ENCODE peak calls at places on chromosomes 5 and 9, in eight cellular contexts. One of them, this sample, is unnamed.

GRCh38 chr9:69632768-69633167 is 39.4 kb downstream of the APBA1 start:
- DNase-seq in NB4: no peak
- DNase-seq in mucosa of descending colon: no peak
- DNase-seq in cardiac muscle cell: no peak
- DNase-seq in body of pancreas: no peak
- DNase-seq in GM23338: no peak
- DNase-seq in CD8-positive, alpha-beta T cell: no peak
- DNase-seq in endodermal cell: no peak
- DNase-seq in this sample: no peak

GRCh38 chr9:13209498-13209897 is 70.0 kb downstream of the MPDZ start:
- DNase-seq in endodermal cell: no peak
- DNase-seq in CD8-positive, alpha-beta T cell: no peak
- DNase-seq in NB4: no peak
- DNase-seq in cardiac muscle cell: peak; percentile 21
- DNase-seq in body of pancreas: no peak
- DNase-seq in mucosa of descending colon: no peak
- DNase-seq in GM23338: no peak
- DNase-seq in this sample: no peak

GRCh38 chr9:82495884-82496777 is 507.6 kb downstream of the SPATA31D1 start:
- DNase-seq in cardiac muscle cell: peak; percentile 71
- DNase-seq in NB4: no peak
- DNase-seq in GM23338: no peak
- DNase-seq in mucosa of descending colon: no peak
- DNase-seq in endodermal cell: no peak
- DNase-seq in body of pancreas: no peak
- DNase-seq in CD8-positive, alpha-beta T cell: no peak
- DNase-seq in this sample: peak; percentile 29

GRCh38 chr9:134551657-134552348 is 89.8 kb upstream of the COL5A1 start:
- DNase-seq in GM23338: no peak
- DNase-seq in cardiac muscle cell: peak; percentile 90
- DNase-seq in body of pancreas: peak; percentile 19
- DNase-seq in NB4: peak; percentile 65
- DNase-seq in mucosa of descending colon: peak; percentile 41
- DNase-seq in CD8-positive, alpha-beta T cell: no peak
- DNase-seq in endodermal cell: no peak
- DNase-seq in this sample: peak; percentile 77

GRCh38 chr5:126419102-126419501 is 4.1 kb upstream of the GRAMD2B start:
- DNase-seq in GM23338: no peak
- DNase-seq in endodermal cell: no peak
- DNase-seq in body of pancreas: no peak
- DNase-seq in mucosa of descending colon: no peak
- DNase-seq in cardiac muscle cell: no peak
- DNase-seq in NB4: no peak
- DNase-seq in CD8-positive, alpha-beta T cell: no peak
- DNase-seq in this sample: no peak

GRCh38 chr5:12911156-12911555 is 1006.9 kb upstream of the CTNND2 start:
- DNase-seq in cardiac muscle cell: no peak
- DNase-seq in mucosa of descending colon: no peak
- DNase-seq in NB4: no peak
- DNase-seq in endodermal cell: no peak
- DNase-seq in CD8-positive, alpha-beta T cell: no peak
- DNase-seq in body of pancreas: no peak
- DNase-seq in GM23338: no peak
- DNase-seq in this sample: no peak

GRCh38 chr5:111143910-111144309 is 51.8 kb downstream of the WDR36 start:
- DNase-seq in body of pancreas: peak; percentile 23
- DNase-seq in GM23338: no peak
- DNase-seq in cardiac muscle cell: peak; percentile 99
- DNase-seq in NB4: peak; percentile 71
- DNase-seq in mucosa of descending colon: no peak
- DNase-seq in endodermal cell: no peak
- DNase-seq in CD8-positive, alpha-beta T cell: no peak
- DNase-seq in this sample: peak; percentile 99

GRCh38 chr5:133824661-133825254 is 143.7 kb downstream of the C5orf15 start:
- DNase-seq in NB4: no peak
- DNase-seq in cardiac muscle cell: no peak
- DNase-seq in CD8-positive, alpha-beta T cell: no peak
- DNase-seq in endodermal cell: no peak
- DNase-seq in body of pancreas: no peak
- DNase-seq in mucosa of descending colon: no peak
- DNase-seq in GM23338: no peak
- DNase-seq in this sample: no peak

GRCh38 chr5:178340187-178340586 is 107.6 kb upstream of the PHYKPL start:
- DNase-seq in endodermal cell: no peak
- DNase-seq in body of pancreas: no peak
- DNase-seq in CD8-positive, alpha-beta T cell: no peak
- DNase-seq in mucosa of descending colon: no peak
- DNase-seq in GM23338: no peak
- DNase-seq in NB4: peak; percentile 86
- DNase-seq in cardiac muscle cell: no peak
- DNase-seq in this sample: no peak

GRCh38 chr5:31982661-31983060 is 191.5 kb downstream of the GOLPH3 start:
- DNase-seq in mucosa of descending colon: no peak
- DNase-seq in NB4: no peak
- DNase-seq in GM23338: no peak
- DNase-seq in CD8-positive, alpha-beta T cell: no peak
- DNase-seq in body of pancreas: no peak
- DNase-seq in cardiac muscle cell: no peak
- DNase-seq in endodermal cell: no peak
- DNase-seq in this sample: peak; percentile 18

GRCh38 chr9:127694890-127695735 is 11.7 kb upstream of the CFAP157 start:
- DNase-seq in cardiac muscle cell: no peak
- DNase-seq in GM23338: no peak
- DNase-seq in mucosa of descending colon: no peak
- DNase-seq in body of pancreas: no peak
- DNase-seq in CD8-positive, alpha-beta T cell: no peak
- DNase-seq in NB4: no peak
- DNase-seq in endodermal cell: no peak
- DNase-seq in this sample: peak; percentile 53

GRCh38 chr5:61363715-61364114 is 31.7 kb downstream of the ZSWIM6 start:
- DNase-seq in NB4: no peak
- DNase-seq in body of pancreas: no peak
- DNase-seq in mucosa of descending colon: no peak
- DNase-seq in endodermal cell: no peak
- DNase-seq in GM23338: no peak
- DNase-seq in CD8-positive, alpha-beta T cell: no peak
- DNase-seq in cardiac muscle cell: no peak
- DNase-seq in this sample: no peak

GRCh38 chr9:69379250-69379982 is 54.4 kb downstream of the ENTREP1 start:
- DNase-seq in endodermal cell: no peak
- DNase-seq in mucosa of descending colon: no peak
- DNase-seq in cardiac muscle cell: peak; percentile 57
- DNase-seq in CD8-positive, alpha-beta T cell: no peak
- DNase-seq in NB4: no peak
- DNase-seq in GM23338: no peak
- DNase-seq in body of pancreas: no peak
- DNase-seq in this sample: peak; percentile 74

DNA sequence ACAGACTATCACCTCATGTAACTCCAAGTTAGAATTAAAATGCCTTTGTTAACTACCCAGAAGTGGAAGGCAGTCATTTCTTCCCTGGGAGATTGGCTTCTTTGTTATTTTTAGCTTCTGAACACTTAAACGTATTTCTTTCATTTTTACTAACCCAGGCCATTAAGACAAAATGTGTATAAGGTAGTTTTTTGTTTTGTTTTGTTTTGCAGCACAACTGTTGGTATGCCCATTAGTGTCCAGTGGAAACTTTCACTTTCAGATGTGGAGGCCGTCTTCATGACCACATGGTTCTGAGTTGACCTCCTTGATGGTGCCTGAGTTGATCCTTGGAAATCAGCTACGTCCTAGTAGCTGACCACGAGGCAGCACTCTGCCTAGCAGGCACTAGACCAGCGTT is 264.6 kb upstream of the ZNF608 start:
- DNase-seq in cardiac muscle cell: no peak
- DNase-seq in GM23338: no peak
- DNase-seq in body of pancreas: no peak
- DNase-seq in endodermal cell: no peak
- DNase-seq in CD8-positive, alpha-beta T cell: no peak
- DNase-seq in NB4: no peak
- DNase-seq in mucosa of descending colon: no peak
- DNase-seq in this sample: no peak
- TF ChIP-seq CTCF in cardiac muscle cell: no peak
- TF ChIP-seq CTCF in GM23338: no peak
- TF ChIP-seq CTCF in body of pancreas: no peak
- TF ChIP-seq CTCF in endodermal cell: no peak
- TF ChIP-seq CTCF in CD8-positive, alpha-beta T cell: no peak
- TF ChIP-seq CTCF in NB4: no peak
- TF ChIP-seq CTCF in mucosa of descending colon: no peak
- TF ChIP-seq CTCF in this sample: no peak

GRCh38 chr9:99588299-99588698 is 233.4 kb upstream of the NR4A3 start:
- DNase-seq in NB4: no peak
- DNase-seq in body of pancreas: no peak
- DNase-seq in mucosa of descending colon: no peak
- DNase-seq in GM23338: no peak
- DNase-seq in CD8-positive, alpha-beta T cell: no peak
- DNase-seq in cardiac muscle cell: no peak
- DNase-seq in endodermal cell: no peak
- DNase-seq in this sample: no peak

GRCh38 chr9:99591770-99592169 is 229.9 kb upstream of the NR4A3 start:
- DNase-seq in mucosa of descending colon: no peak
- DNase-seq in GM23338: no peak
- DNase-seq in body of pancreas: no peak
- DNase-seq in endodermal cell: no peak
- DNase-seq in NB4: no peak
- DNase-seq in cardiac muscle cell: no peak
- DNase-seq in CD8-positive, alpha-beta T cell: no peak
- DNase-seq in this sample: no peak

GRCh38 chr9:99592834-99593584 is 228.7 kb upstream of the NR4A3 start:
- DNase-seq in body of pancreas: no peak
- DNase-seq in NB4: peak; percentile 4
- DNase-seq in GM23338: no peak
- DNase-seq in cardiac muscle cell: no peak
- DNase-seq in mucosa of descending colon: no peak
- DNase-seq in CD8-positive, alpha-beta T cell: no peak
- DNase-seq in endodermal cell: no peak
- DNase-seq in this sample: no peak

GRCh38 chr9:99588747-99589146 is 232.9 kb upstream of the NR4A3 start:
- DNase-seq in CD8-positive, alpha-beta T cell: no peak
- DNase-seq in endodermal cell: no peak
- DNase-seq in GM23338: no peak
- DNase-seq in body of pancreas: no peak
- DNase-seq in cardiac muscle cell: no peak
- DNase-seq in NB4: no peak
- DNase-seq in mucosa of descending colon: no peak
- DNase-seq in this sample: no peak

GRCh38 chr9:99590879-99591278 is 230.8 kb upstream of the NR4A3 start:
- DNase-seq in NB4: peak; percentile 70
- DNase-seq in body of pancreas: no peak
- DNase-seq in endodermal cell: no peak
- DNase-seq in mucosa of descending colon: no peak
- DNase-seq in cardiac muscle cell: no peak
- DNase-seq in GM23338: no peak
- DNase-seq in CD8-positive, alpha-beta T cell: no peak
- DNase-seq in this sample: no peak
- H3K4me3 ChIP-seq in NB4: no peak overlapping the region
- H3K4me3 ChIP-seq in body of pancreas: no peak overlapping the region
- H3K4me3 ChIP-seq in endodermal cell: no peak overlapping the region
- H3K4me3 ChIP-seq in mucosa of descending colon: no peak overlapping the region
- H3K4me3 ChIP-seq in cardiac muscle cell: no peak overlapping the region
- H3K4me3 ChIP-seq in GM23338: no peak overlapping the region
- H3K4me3 ChIP-seq in CD8-positive, alpha-beta T cell: no peak overlapping the region
- H3K4me3 ChIP-seq in this sample: no peak overlapping the region

GRCh38 chr5:91307023-91307422 is 76.1 kb downstream of the ARRDC3 start:
- DNase-seq in GM23338: no peak
- DNase-seq in body of pancreas: peak; percentile 19
- DNase-seq in endodermal cell: no peak
- DNase-seq in mucosa of descending colon: no peak
- DNase-seq in NB4: no peak
- DNase-seq in cardiac muscle cell: peak; percentile 91
- DNase-seq in CD8-positive, alpha-beta T cell: no peak
- DNase-seq in this sample: peak; percentile 89

GRCh38 chr5:91306497-91306896 is 76.6 kb downstream of the ARRDC3 start:
- DNase-seq in cardiac muscle cell: peak; percentile 27
- DNase-seq in GM23338: no peak
- DNase-seq in endodermal cell: no peak
- DNase-seq in mucosa of descending colon: no peak
- DNase-seq in body of pancreas: no peak
- DNase-seq in NB4: no peak
- DNase-seq in CD8-positive, alpha-beta T cell: no peak
- DNase-seq in this sample: peak; percentile 43

GRCh38 chr5:91312698-91313097 is 70.4 kb downstream of the ARRDC3 start:
- DNase-seq in endodermal cell: no peak
- DNase-seq in NB4: no peak
- DNase-seq in GM23338: no peak
- DNase-seq in cardiac muscle cell: no peak
- DNase-seq in mucosa of descending colon: no peak
- DNase-seq in body of pancreas: no peak
- DNase-seq in CD8-positive, alpha-beta T cell: no peak
- DNase-seq in this sample: no peak

GRCh38 chr5:91311168-91311696 is 71.9 kb downstream of the ARRDC3 start:
- DNase-seq in endodermal cell: no peak
- DNase-seq in CD8-positive, alpha-beta T cell: no peak
- DNase-seq in body of pancreas: no peak
- DNase-seq in cardiac muscle cell: no peak
- DNase-seq in NB4: no peak
- DNase-seq in GM23338: no peak
- DNase-seq in mucosa of descending colon: no peak
- DNase-seq in this sample: no peak

GRCh38 chr5:91311697-91312501 is 71.2 kb downstream of the ARRDC3 start:
- DNase-seq in cardiac muscle cell: peak; percentile 98
- DNase-seq in body of pancreas: peak; percentile 45
- DNase-seq in GM23338: peak; percentile 28
- DNase-seq in NB4: peak; percentile 89
- DNase-seq in endodermal cell: no peak
- DNase-seq in CD8-positive, alpha-beta T cell: peak; percentile 60
- DNase-seq in mucosa of descending colon: peak; percentile 39
- DNase-seq in this sample: peak; percentile 100
- TF ChIP-seq CTCF in cardiac muscle cell: peak; percentile 6
- TF ChIP-seq CTCF in body of pancreas: peak; percentile 25
- TF ChIP-seq CTCF in GM23338: no peak
- TF ChIP-seq CTCF in NB4: no peak
- TF ChIP-seq CTCF in endodermal cell: peak; percentile 36
- TF ChIP-seq CTCF in CD8-positive, alpha-beta T cell: no peak
- TF ChIP-seq CTCF in mucosa of descending colon: no peak
- TF ChIP-seq CTCF in this sample: no peak

DNA sequence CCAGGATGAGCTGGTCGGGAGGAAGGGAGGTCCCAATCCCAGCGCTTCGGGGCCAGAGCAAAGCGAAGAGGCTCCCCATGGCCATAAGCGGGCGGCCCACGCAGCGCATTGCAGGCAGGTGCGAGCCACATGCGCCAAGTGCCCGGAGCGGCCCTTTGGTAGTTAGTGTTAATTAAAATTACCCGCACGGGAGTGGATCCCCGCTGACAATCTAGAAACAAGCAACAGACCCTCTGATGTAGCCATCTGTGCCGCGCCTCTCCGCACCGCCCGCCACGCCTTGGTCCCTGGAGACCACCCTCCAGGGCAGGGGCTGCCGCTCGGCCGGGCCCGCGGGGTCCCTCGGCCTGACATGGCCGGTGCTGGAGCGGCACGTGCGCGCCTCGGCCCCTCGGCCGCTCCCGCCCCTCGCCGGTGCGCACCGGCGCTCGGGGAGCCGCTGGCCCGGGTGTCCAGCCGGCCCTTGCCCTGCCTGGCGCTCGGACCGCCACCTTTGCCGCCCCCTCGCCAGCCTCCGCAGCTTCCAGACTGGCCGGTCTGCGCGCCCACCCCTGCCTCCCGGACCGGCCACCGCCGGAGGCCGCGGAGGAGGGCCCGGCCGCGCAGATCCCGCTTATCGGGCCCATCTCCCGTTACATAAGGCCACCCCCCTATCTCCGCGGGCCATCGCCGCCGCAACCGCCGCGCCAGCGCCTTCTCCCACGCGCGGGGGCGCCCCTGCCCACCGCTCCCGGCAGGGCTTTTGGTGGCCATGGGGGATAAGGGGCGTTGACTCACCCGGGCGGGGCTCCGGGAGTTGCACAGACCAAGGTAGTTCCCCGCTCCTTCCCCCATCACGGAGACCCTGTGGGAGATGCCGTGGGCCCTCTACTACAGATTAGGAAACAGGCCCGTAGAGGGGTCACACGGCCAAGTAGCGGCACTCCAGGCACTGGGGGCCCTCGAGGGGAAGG is 1.9 kb upstream of the IL13 start:
- DNase-seq in GM23338: peak; percentile 72
- DNase-seq in NB4: peak; percentile 74
- DNase-seq in CD8-positive, alpha-beta T cell: no peak
- DNase-seq in cardiac muscle cell: no peak
- DNase-seq in mucosa of descending colon: no peak
- DNase-seq in endodermal cell: peak; percentile 74
- DNase-seq in body of pancreas: no peak
- DNase-seq in this sample: peak; percentile 23
- H3K4me3 ChIP-seq in GM23338: peak overlapping the region; percentile 51
- H3K4me3 ChIP-seq in NB4: no peak overlapping the region
- H3K4me3 ChIP-seq in CD8-positive, alpha-beta T cell: peak overlapping the region; percentile 54
- H3K4me3 ChIP-seq in cardiac muscle cell: peak overlapping the region; percentile 13
- H3K4me3 ChIP-seq in mucosa of descending colon: no peak overlapping the region
- H3K4me3 ChIP-seq in endodermal cell: no peak overlapping the region
- H3K4me3 ChIP-seq in body of pancreas: no peak overlapping the region
- H3K4me3 ChIP-seq in this sample: peak overlapping the region; percentile 32

This sample was measured in fibroblast of mammary gland.